ENCODE peak calls at places on chromosomes 2 and 18, in eight cellular contexts. F, W, H, A, Y, U, I and V are unnamed samples.

GRCh38 chr2:71548589-71549485 is 95.5 kb downstream of the DYSF start:
- DNase-seq in F (peak), W (no peak), H (peak), A (peak), Y (peak), U (peak), I (no peak), V (peak)

GRCh38 chr2:178761759-178762371 is 45.4 kb downstream of the TTN start:
- DNase-seq in F (no peak), W (no peak), H (peak), A (peak), Y (peak), U (peak), I (no peak), V (peak)

GRCh38 chr2:219739866-219740440 is 112.5 kb downstream of the SLC4A3 start:
- DNase-seq in F (no peak), W (no peak), H (no peak), A (no peak), Y (no peak), U (no peak), I (no peak), V (no peak)

GRCh38 chr2:64470921-64471320 is 17.0 kb downstream of the LGALSL start:
- DNase-seq in F (no peak), W (no peak), H (no peak), A (no peak), Y (no peak), U (no peak), I (no peak), V (no peak)

GRCh38 chr18:8423051-8423558 is 186.1 kb upstream of the RAB12 start:
- DNase-seq in F (no peak), W (no peak), H (peak), A (no peak), Y (no peak), U (no peak), I (peak), V (peak)

GRCh38 chr18:70452501-70452900 is 163.7 kb downstream of the SOCS6 start:
- DNase-seq in F (no peak), W (no peak), H (no peak), A (no peak), Y (no peak), U (no peak), I (no peak), V (no peak)

GRCh38 chr18:24262097-24262496 is 123.2 kb downstream of the CABYR start:
- DNase-seq in F (no peak), W (no peak), H (no peak), A (no peak), Y (no peak), U (no peak), I (no peak), V (no peak)

GRCh38 chr2:100281521-100282438 is 40.5 kb downstream of the LONRF2 start:
- DNase-seq in F (no peak), W (no peak), H (peak), A (peak), Y (no peak), U (no peak), I (no peak), V (no peak)

GRCh38 chr2:121237980-121238665 is 46.9 kb downstream of the TFCP2L1 start:
- DNase-seq in F (no peak), W (no peak), H (peak), A (no peak), Y (no peak), U (no peak), I (no peak), V (no peak)

GRCh38 chr18:48166336-48166875 is 235.9 kb upstream of the SMAD2 start:
- DNase-seq in F (no peak), W (peak), H (no peak), A (no peak), Y (no peak), U (no peak), I (no peak), V (no peak)

GRCh38 chr2:111162718-111163331 is 42.1 kb downstream of the BCL2L11 start:
- DNase-seq in F (no peak), W (no peak), H (no peak), A (peak), Y (no peak), U (no peak), I (no peak), V (no peak)

GRCh38 chr2:240822280-240822847 is 2.3 kb upstream of the KIF1A start:
- DNase-seq in F (no peak), W (no peak), H (no peak), A (no peak), Y (no peak), U (no peak), I (no peak), V (no peak)

GRCh38 chr18:3294435-3295080 is 32.6 kb downstream of the MYL12B start:
- DNase-seq in F (no peak), W (no peak), H (peak), A (no peak), Y (no peak), U (no peak), I (peak), V (no peak)

GRCh38 chr2:219358170-219359075 is 25.9 kb upstream of the RESP18 start:
- DNase-seq in F (no peak), W (peak), H (peak), A (peak), Y (no peak), U (no peak), I (no peak), V (no peak)

GRCh38 chr2:209577376-209578357 is 153.8 kb downstream of the MAP2 start:
- DNase-seq in F (no peak), W (no peak), H (peak), A (no peak), Y (no peak), U (no peak), I (no peak), V (no peak)

GRCh38 chr2:140893685-140894084 is 1237.1 kb downstream of the LRP1B start:
- DNase-seq in F (no peak), W (no peak), H (peak), A (no peak), Y (no peak), U (no peak), I (peak), V (peak)

GRCh38 chr2:239544846-239545465 is 144.1 kb upstream of the HDAC4 start:
- DNase-seq in F (no peak), W (peak), H (no peak), A (peak), Y (no peak), U (no peak), I (no peak), V (no peak)

GRCh38 chr18:13377496-13377895 is 158.9 kb downstream of the LDLRAD4 start:
- DNase-seq in F (no peak), W (no peak), H (no peak), A (peak), Y (no peak), U (no peak), I (no peak), V (no peak)

GRCh38 chr2:3253913-3254437 is 123.6 kb downstream of the EIPR1 start:
- DNase-seq in F (no peak), W (no peak), H (no peak), A (no peak), Y (no peak), U (no peak), I (no peak), V (no peak)

GRCh38 chr2:65574911-65575444 is 142.6 kb upstream of the SPRED2 start:
- DNase-seq in F (no peak), W (no peak), H (no peak), A (no peak), Y (no peak), U (no peak), I (peak), V (peak)

GRCh38 chr2:128624956-128625355 is 306.3 kb upstream of the HS6ST1 start:
- DNase-seq in F (no peak), W (no peak), H (no peak), A (no peak), Y (no peak), U (no peak), I (no peak), V (no peak)

GRCh38 chr2:145207884-145208283 is 688.0 kb upstream of the ZEB2 start:
- DNase-seq in F (no peak), W (no peak), H (no peak), A (no peak), Y (no peak), U (no peak), I (no peak), V (no peak)

GRCh38 chr18:22694954-22695353 is 238.2 kb upstream of the RBBP8 start:
- DNase-seq in F (no peak), W (no peak), H (peak), A (no peak), Y (no peak), U (no peak), I (peak), V (peak)

GRCh38 chr2:10688921-10689807 is 611 bp downstream of the NOL10 start:
- DNase-seq in F (peak), W (no peak), H (peak), A (peak), Y (no peak), U (no peak), I (no peak), V (no peak)

GRCh38 chr2:152762202-152762601 is 43.8 kb downstream of the ARL6IP6 start:
- DNase-seq in F (no peak), W (no peak), H (peak), A (no peak), Y (no peak), U (no peak), I (peak), V (peak)

GRCh38 chr2:238573916-238574315 is 147.2 kb downstream of the ASB1 start:
- DNase-seq in F (no peak), W (peak), H (no peak), A (no peak), Y (no peak), U (no peak), I (no peak), V (no peak)

GRCh38 chr18:38545071-38545470 is 979.5 kb upstream of the CELF4 start:
- DNase-seq in F (no peak), W (no peak), H (no peak), A (peak), Y (peak), U (no peak), I (no peak), V (no peak)

GRCh38 chr2:191950132-191950885 is 103.4 kb upstream of the CAVIN2 start:
- DNase-seq in F (no peak), W (no peak), H (peak), A (no peak), Y (no peak), U (no peak), I (no peak), V (peak)

GRCh38 chr2:217622664-217623063 is 380.1 kb downstream of the TNS1 start:
- DNase-seq in F (no peak), W (no peak), H (no peak), A (no peak), Y (no peak), U (no peak), I (no peak), V (no peak)

GRCh38 chr2:10331702-10332401 is 29.1 kb downstream of the HPCAL1 start:
- DNase-seq in F (peak), W (no peak), H (no peak), A (peak), Y (peak), U (no peak), I (no peak), V (no peak)

GRCh38 chr2:35114765-35115164 is 1240.8 kb upstream of the CRIM1 start:
- DNase-seq in F (no peak), W (no peak), H (no peak), A (no peak), Y (no peak), U (no peak), I (no peak), V (no peak)

GRCh38 chr2:144071461-144071860 is 448.5 kb downstream of the ZEB2 start:
- DNase-seq in F (no peak), W (no peak), H (no peak), A (no peak), Y (no peak), U (no peak), I (peak), V (no peak)

GRCh38 chr2:212078103-212078502 is 460.5 kb downstream of the ERBB4 start:
- DNase-seq in F (no peak), W (no peak), H (no peak), A (no peak), Y (no peak), U (no peak), I (no peak), V (no peak)

GRCh38 chr2:88458633-88459032 is 6.1 kb upstream of the FOXI3 start:
- DNase-seq in F (no peak), W (no peak), H (no peak), A (no peak), Y (no peak), U (no peak), I (no peak), V (no peak)

GRCh38 chr2:72806280-72806955 is 19.4 kb downstream of the EXOC6B start:
- DNase-seq in F (no peak), W (no peak), H (no peak), A (no peak), Y (no peak), U (no peak), I (no peak), V (no peak)

GRCh38 chr2:64651590-64651989 is 2.1 kb downstream of the SERTAD2 start:
- DNase-seq in F (no peak), W (no peak), H (no peak), A (no peak), Y (no peak), U (no peak), I (no peak), V (no peak)

GRCh38 chr2:210009896-210010295 is 7.5 kb downstream of the RPE start:
- DNase-seq in F (no peak), W (no peak), H (no peak), A (no peak), Y (no peak), U (no peak), I (no peak), V (no peak)